ENCODE peak calls at places on chromosomes 16 and 17, in five cellular contexts. I, S, H, L and P are unnamed samples. For H3K4me1, the result is how much of the 10 kb centered on the place peaks cover.

GRCh38 chr17:41061969-41062368 is 2.1 kb upstream of the KRTAP2-3 start:
- DNase-seq in I (no peak), L (no peak), H (no peak), S (no peak), P (peak)

GRCh38 chr16:50272111-50272571 is 5.8 kb downstream of the ADCY7 start:
- DNase-seq in I (no peak), S (no peak), L (no peak), H (no peak), P (no peak)

GRCh38 chr16:56263711-56264608 is 72.7 kb downstream of the GNAO1 start:
- DNase-seq in S (no peak), H (no peak), L (no peak), I (no peak), P (no peak)

GRCh38 chr17:42184717-42185496 is at the start of gene HCRT:
- DNase-seq in I (no peak), S (no peak), L (no peak), H (no peak), P (no peak)

GRCh38 chr17:42378597-42379594 is 9.3 kb downstream of the STAT3 start:
- DNase-seq in S (no peak), I (no peak), H (peak), L (no peak), P (peak)

GRCh38 chr16:57357330-57358151 is 1.0 kb upstream of the CCL22 start:
- DNase-seq in H (no peak), L (no peak), I (peak), S (no peak), P (no peak)

GRCh38 chr17:45394001-45394912 is 38.4 kb downstream of the ARHGAP27 start:
- DNase-seq in S (no peak), H (no peak), I (no peak), L (no peak), P (no peak)

GRCh38 chr17:2931426-2931825 is 132.0 kb downstream of the OR1D5 start:
- DNase-seq in H (no peak), L (no peak), I (no peak), S (no peak), P (no peak)

GRCh38 chr16:17657037-17657436 is 186.3 kb upstream of the XYLT1 start:
- DNase-seq in S (no peak), I (no peak), L (no peak), H (no peak), P (no peak)

GRCh38 chr17:7476474-7476873 is 3.0 kb downstream of the ZBTB4 start:
- DNase-seq in I (no peak), S (no peak), L (no peak), H (no peak), P (peak)

GRCh38 chr17:7475764-7476422 is 3.5 kb downstream of the ZBTB4 start:
- DNase-seq in S (no peak), I (no peak), H (peak), L (no peak), P (no peak)

GRCh38 chr17:7477392-7478275 is 1.8 kb downstream of the ZBTB4 start:
- DNase-seq in H (peak), S (peak), L (no peak), I (no peak), P (peak)

GRCh38 chr17:7478276-7479138 is 924 bp downstream of the ZBTB4 start:
- DNase-seq in S (peak), H (peak), L (peak), I (peak), P (no peak)

DNA sequence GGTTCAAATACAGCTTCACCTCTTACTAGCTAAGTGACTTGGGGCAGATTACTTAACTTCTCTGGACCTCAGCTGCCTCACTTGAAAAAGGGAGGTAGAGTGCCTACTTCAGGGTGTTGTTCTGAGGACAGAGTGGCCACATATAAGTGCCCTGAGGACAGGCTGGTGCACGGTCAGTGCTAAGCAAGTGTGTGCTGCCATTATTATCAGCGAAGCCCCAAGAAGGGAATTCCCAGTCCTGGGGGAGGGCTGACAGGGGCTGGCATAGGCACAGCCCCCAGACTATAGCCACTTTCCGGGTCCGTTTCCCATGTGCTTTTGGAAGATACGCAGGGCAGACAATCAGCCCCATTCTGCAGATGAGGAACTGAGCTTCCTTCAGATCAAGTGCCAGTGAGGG is 2.5 kb downstream of the ZBTB4 start:
- DNase-seq in H (no peak), L (no peak), S (no peak), I (no peak), P (no peak)
- H3K4me1 ChIP-seq in H (under half), L (under half), S (under half), I (under half), P (under half)

GRCh38 chr16:16027728-16028310 is 78.4 kb downstream of the ABCC1 start:
- DNase-seq in S (no peak), I (no peak), L (no peak), H (peak), P (no peak)
- H3K27ac ChIP-seq in S (no peak), I (peak), L (peak), H (peak), P (no peak)

GRCh38 chr17:29616300-29617048 is 6.2 kb downstream of the CORO6 start:
- DNase-seq in S (no peak), H (no peak), L (no peak), I (no peak), P (no peak)
- TF ChIP-seq CTCF in S (no peak), H (no peak), L (no peak), I (no peak), P (no peak)

GRCh38 chr16:88693420-88694177 is 7.3 kb upstream of the SNAI3 start:
- DNase-seq in L (no peak), S (no peak), I (no peak), H (no peak), P (no peak)
- H3K4me1 ChIP-seq in L (under half), S (under half), I (under half), H (under half), P (under half)

GRCh38 chr16:73735954-73736353 is 560.7 kb upstream of the PSMD7 start:
- DNase-seq in I (no peak), H (no peak), S (no peak), L (no peak), P (no peak)

GRCh38 chr16:73737637-73738036 is 559.0 kb upstream of the PSMD7 start:
- DNase-seq in I (no peak), H (no peak), S (no peak), L (no peak), P (no peak)

GRCh38 chr16:73743665-73744496 is 552.7 kb upstream of the PSMD7 start:
- DNase-seq in I (no peak), H (no peak), L (no peak), S (no peak), P (no peak)

GRCh38 chr16:73735018-73735417 is 561.6 kb upstream of the PSMD7 start:
- DNase-seq in S (no peak), L (no peak), I (no peak), H (no peak), P (peak)

DNA sequence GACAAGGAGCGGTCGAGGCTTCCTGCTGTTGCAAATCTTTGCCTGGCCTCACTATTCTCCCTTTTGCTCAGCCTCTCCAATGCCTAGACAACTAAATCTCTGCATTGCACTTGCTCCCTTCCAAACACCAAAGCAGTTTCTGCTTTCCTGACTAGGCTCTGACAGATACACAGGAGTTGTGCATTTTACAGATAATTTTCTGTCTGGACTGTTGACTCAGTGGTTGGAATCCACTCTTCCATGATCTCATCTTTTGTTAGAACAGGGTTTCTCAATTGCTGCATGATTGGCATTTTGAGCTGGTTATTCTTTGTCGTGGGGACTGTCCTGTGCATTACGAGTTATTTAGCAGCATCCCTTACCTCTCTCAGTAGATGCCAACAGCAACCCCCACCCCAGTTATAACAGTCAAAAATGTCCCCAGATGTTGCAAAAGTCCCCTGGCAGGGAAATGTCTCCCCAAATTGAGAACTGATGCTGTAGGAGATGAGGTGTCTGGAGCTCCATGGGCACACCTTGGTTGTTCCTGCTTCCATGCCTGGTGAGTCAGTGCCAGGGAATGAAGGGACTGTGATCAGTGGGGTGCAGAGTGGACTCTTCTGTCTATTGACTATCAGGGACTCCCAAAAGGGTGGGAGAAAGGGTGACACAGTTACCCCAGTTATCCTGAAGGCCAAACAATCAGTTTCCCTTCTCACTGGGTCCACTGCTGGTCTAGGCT is 557.4 kb upstream of the PSMD7 start:
- DNase-seq in L (no peak), I (no peak), H (no peak), S (no peak), P (no peak)
- H3K27ac ChIP-seq in L (no peak), I (no peak), H (no peak), S (no peak), P (no peak)

DNA sequence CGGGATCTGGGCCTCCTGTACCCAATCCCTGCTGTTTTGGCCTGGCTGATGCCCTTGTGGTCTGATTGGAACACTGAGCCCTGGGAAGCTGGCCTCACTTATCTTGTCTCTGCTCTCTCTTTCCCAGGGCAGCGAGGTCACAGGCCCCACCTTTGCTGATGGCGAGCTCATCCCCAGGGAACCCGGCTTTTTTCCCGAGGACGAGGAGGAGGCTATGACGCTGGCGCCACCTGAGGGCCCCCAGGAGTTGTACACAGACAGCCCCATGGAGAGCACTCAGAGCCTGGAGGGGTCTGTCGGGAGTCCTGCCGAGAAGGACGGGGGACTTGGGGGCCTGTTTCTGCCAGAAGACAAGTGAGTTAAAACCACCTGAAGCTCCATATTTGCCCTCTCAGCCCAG is 126.0 kb downstream of the RAB11FIP4 start:
- DNase-seq in S (no peak), I (no peak), H (no peak), L (no peak), P (no peak)
- TF ChIP-seq CTCF in S (no peak), I (no peak), H (no peak), L (no peak), P (peak)

GRCh38 chr17:35716173-35716572 is 15.3 kb upstream of the RASL10B start:
- DNase-seq in I (no peak), H (no peak), S (no peak), L (no peak), P (no peak)

GRCh38 chr17:35715416-35715815 is 16.0 kb upstream of the RASL10B start:
- DNase-seq in L (no peak), I (no peak), S (no peak), H (no peak), P (no peak)

GRCh38 chr17:35713069-35713728 is 18.2 kb upstream of the RASL10B start:
- DNase-seq in H (no peak), I (no peak), L (no peak), S (peak), P (no peak)

GRCh38 chr17:35716897-35717839 is 14.3 kb upstream of the RASL10B start:
- DNase-seq in L (peak), H (no peak), I (no peak), S (peak), P (no peak)

GRCh38 chr17:35714988-35715387 is 16.5 kb upstream of the RASL10B start:
- DNase-seq in H (no peak), L (no peak), I (no peak), S (no peak), P (no peak)
- H3K4me1 ChIP-seq in H (under half), L (under half), I (under half), S (under half), P (under half)

GRCh38 chr17:58195518-58196123 is 3.1 kb downstream of the EPX start:
- DNase-seq in S (no peak), H (no peak), I (no peak), L (no peak), P (no peak)

GRCh38 chr17:58196610-58197009 is 4.1 kb downstream of the EPX start:
- DNase-seq in S (no peak), I (no peak), H (no peak), L (no peak), P (no peak)

GRCh38 chr17:58204796-58205195 is 12.3 kb downstream of the EPX start:
- DNase-seq in H (no peak), L (no peak), I (no peak), S (no peak), P (no peak)

GRCh38 chr17:58202859-58203258 is 10.3 kb downstream of the EPX start:
- DNase-seq in L (no peak), S (no peak), H (no peak), I (no peak), P (no peak)

DNA sequence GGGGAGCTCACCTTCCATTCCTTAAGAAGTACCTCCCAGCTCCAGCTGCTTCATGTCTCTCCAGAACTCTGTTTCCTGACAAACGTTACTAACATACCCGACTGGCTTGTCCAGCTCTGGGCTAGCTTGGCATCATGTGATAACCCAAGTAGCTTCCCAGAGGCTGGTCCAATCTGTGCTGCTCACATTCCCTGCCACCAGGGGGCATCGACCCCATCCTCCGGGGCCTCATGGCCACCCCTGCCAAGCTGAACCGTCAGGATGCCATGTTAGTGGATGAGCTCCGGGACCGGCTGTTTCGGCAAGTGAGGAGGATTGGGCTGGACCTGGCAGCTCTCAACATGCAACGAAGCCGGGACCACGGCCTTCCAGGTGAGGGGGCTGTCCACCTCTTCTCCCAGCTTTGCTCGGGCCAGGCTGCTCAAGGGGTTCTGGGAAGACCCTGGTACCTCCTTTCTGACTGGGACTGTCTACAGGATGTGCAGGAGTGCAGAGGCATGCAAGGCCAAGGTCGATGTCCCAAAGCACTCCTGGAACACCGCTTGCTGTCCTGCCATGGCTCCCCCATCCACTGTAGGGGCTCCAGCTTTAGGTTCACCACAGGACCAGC is 7.6 kb downstream of the EPX start:
- DNase-seq in I (peak), L (peak), H (peak), S (no peak), P (no peak)
- H3K27ac ChIP-seq in I (no peak), L (no peak), H (no peak), S (no peak), P (no peak)